ENCODE peak calls at places on chromosomes 16 and 17, in five cellular contexts. I, S, N, O and F are unnamed samples.

GRCh38 chr17:73990290-73990689 is 213.2 kb upstream of the RPL38 start:
- DNase-seq in I (no peak), S (no peak), N (no peak), O (no peak), F (no peak)

GRCh38 chr17:8706431-8706830 is 38.2 kb downstream of the CCDC42 start:
- DNase-seq in I (no peak), S (no peak), N (no peak), O (no peak), F (no peak)

GRCh38 chr17:76740329-76741118 is 2.6 kb downstream of the MFSD11 start:
- DNase-seq in I (no peak), S (no peak), N (no peak), O (no peak), F (no peak)

GRCh38 chr16:58022601-58023371 is 2.8 kb upstream of the MMP15 start:
- DNase-seq in I (no peak), S (no peak), N (peak; percentile 85), O (no peak), F (no peak)

GRCh38 chr16:5336898-5337297 is 239.3 kb upstream of the EEF2KMT start:
- DNase-seq in I (no peak), S (no peak), N (no peak), O (no peak), F (no peak)

GRCh38 chr16:73173396-73173795 is 125.5 kb upstream of the ZFHX3 start:
- DNase-seq in I (no peak), S (no peak), N (peak; percentile 31), O (no peak), F (no peak)

GRCh38 chr17:40602445-40603443 is 37.5 kb upstream of the CCR7 start:
- DNase-seq in I (peak; percentile 41), S (no peak), N (no peak), O (no peak), F (no peak)

GRCh38 chr16:47815655-47816054 is 340.1 kb downstream of the ABCC12 start:
- DNase-seq in I (no peak), S (no peak), N (peak; percentile 40), O (no peak), F (no peak)

GRCh38 chr17:29577778-29578211 is 9.3 kb downstream of the TP53I13 start:
- DNase-seq in I (no peak), S (no peak), N (peak; percentile 38), O (no peak), F (no peak)

GRCh38 chr16:2252806-2253148 is 1.4 kb upstream of the ECI1 start:
- DNase-seq in I (no peak), S (no peak), N (peak; percentile 32), O (no peak), F (no peak)

GRCh38 chr17:21539146-21539545 is 153.2 kb upstream of the KCNJ18 start:
- DNase-seq in I (no peak), S (no peak), N (peak; percentile 25), O (no peak), F (no peak)

GRCh38 chr17:7712111-7712771 is 5.3 kb upstream of the DNAH2 start:
- DNase-seq in I (no peak), S (no peak), N (no peak), O (peak; percentile 23), F (no peak)

GRCh38 chr17:44273607-44274006 is 5.7 kb upstream of the SLC4A1 start:
- DNase-seq in I (no peak), S (no peak), N (no peak), O (no peak), F (no peak)

GRCh38 chr16:1458336-1458976 is 14.1 kb upstream of the CCDC154 start:
- DNase-seq in I (no peak), S (no peak), N (peak; percentile 27), O (no peak), F (no peak)

GRCh38 chr17:67157732-67158639 is 87.0 kb downstream of the HELZ start:
- DNase-seq in I (no peak), S (no peak), N (peak; percentile 53), O (peak; percentile 39), F (no peak)

GRCh38 chr16:23420011-23420410 is 33.0 kb downstream of the COG7 start:
- DNase-seq in I (no peak), S (no peak), N (peak; percentile 62), O (no peak), F (no peak)

GRCh38 chr17:47465165-47465564 is 65.7 kb upstream of the NPEPPS start:
- DNase-seq in I (no peak), S (no peak), N (no peak), O (no peak), F (no peak)

GRCh38 chr17:32878211-32878610 is 1.3 kb upstream of the MYO1D start:
- DNase-seq in I (no peak), S (no peak), N (peak; percentile 61), O (no peak), F (no peak)

GRCh38 chr17:4833941-4834501 is 881 bp downstream of the MINK1 start:
- DNase-seq in I (no peak), S (no peak), N (peak; percentile 78), O (peak; percentile 26), F (no peak)

GRCh38 chr17:5718751-5719150 is 134.4 kb upstream of the NLRP1 start:
- DNase-seq in I (no peak), S (no peak), N (no peak), O (no peak), F (no peak)

GRCh38 chr16:11658896-11659708 is 9.2 kb upstream of the SNN start:
- DNase-seq in I (no peak), S (no peak), N (no peak), O (no peak), F (no peak)

GRCh38 chr16:59180083-59180476 is 446.0 kb upstream of the GOT2 start:
- DNase-seq in I (no peak), S (no peak), N (no peak), O (no peak), F (no peak)

GRCh38 chr16:9599415-9600110 is 508.1 kb downstream of the HAPSTR1 start:
- DNase-seq in I (no peak), S (no peak), N (no peak), O (no peak), F (no peak)

GRCh38 chr16:6665126-6665525 is 667.5 kb upstream of the RBFOX1 start:
- DNase-seq in I (no peak), S (no peak), N (no peak), O (no peak), F (no peak)

GRCh38 chr17:50908860-50909764 is 43.0 kb upstream of the TOB1 start:
- DNase-seq in I (peak; percentile 30), S (no peak), N (no peak), O (no peak), F (peak; percentile 60)

GRCh38 chr17:40598928-40599627 is 33.8 kb upstream of the CCR7 start:
- DNase-seq in I (peak; percentile 38), S (peak; percentile 70), N (no peak), O (peak; percentile 76), F (peak; percentile 50)

GRCh38 chr17:21463204-21463661 is 87.1 kb downstream of the KCNJ12 start:
- DNase-seq in I (no peak), S (no peak), N (no peak), O (no peak), F (no peak)

GRCh38 chr17:48037924-48038323 is 327 bp upstream of the COPZ2 start:
- DNase-seq in I (no peak), S (no peak), N (peak; percentile 52), O (no peak), F (no peak)